ENCODE peak calls at places on chromosomes 11 and 22, in four cellular contexts. One of them, this sample, is unnamed.

GRCh38 chr11:36373040-36374010 is 77.2 kb downstream of the PRR5L start:
- DNase-seq in breast epithelium: no peak
- DNase-seq in HCT116: no peak
- DNase-seq in heart right ventricle: no peak
- DNase-seq in this sample: peak; percentile 54

GRCh38 chr11:64362339-64362738 is 3.4 kb downstream of the RPS6KA4 start:
- DNase-seq in HCT116: no peak
- DNase-seq in breast epithelium: no peak
- DNase-seq in heart right ventricle: no peak
- DNase-seq in this sample: no peak

GRCh38 chr22:41745968-41746367 is 46.7 kb downstream of the MEI1 start:
- DNase-seq in HCT116: no peak
- DNase-seq in heart right ventricle: no peak
- DNase-seq in breast epithelium: no peak
- DNase-seq in this sample: no peak

GRCh38 chr11:78647986-78648875 is 73.6 kb upstream of the NARS2 start:
- DNase-seq in heart right ventricle: no peak
- DNase-seq in breast epithelium: no peak
- DNase-seq in HCT116: no peak
- DNase-seq in this sample: no peak

GRCh38 chr11:102117472-102118113 is 7.3 kb downstream of the YAP1 start:
- DNase-seq in breast epithelium: no peak
- DNase-seq in heart right ventricle: no peak
- DNase-seq in HCT116: no peak
- DNase-seq in this sample: no peak

GRCh38 chr11:116812109-116812508 is 11.0 kb downstream of the APOA4 start:
- DNase-seq in breast epithelium: no peak
- DNase-seq in HCT116: no peak
- DNase-seq in heart right ventricle: no peak
- DNase-seq in this sample: no peak

GRCh38 chr11:130817608-130817944 is 98.7 kb downstream of the SNX19 start:
- DNase-seq in HCT116: no peak
- DNase-seq in heart right ventricle: no peak
- DNase-seq in breast epithelium: no peak
- DNase-seq in this sample: peak; percentile 75

GRCh38 chr22:24205438-24206189 is 24.3 kb downstream of the SUSD2 start:
- DNase-seq in heart right ventricle: no peak
- DNase-seq in breast epithelium: no peak
- DNase-seq in HCT116: no peak
- DNase-seq in this sample: no peak

GRCh38 chr11:12042215-12042676 is 33.8 kb upstream of the DKK3 start:
- DNase-seq in heart right ventricle: no peak
- DNase-seq in breast epithelium: no peak
- DNase-seq in HCT116: peak; percentile 44
- DNase-seq in this sample: peak; percentile 91

GRCh38 chr11:122724520-122724919 is 69.0 kb downstream of the UBASH3B start:
- DNase-seq in breast epithelium: no peak
- DNase-seq in HCT116: no peak
- DNase-seq in heart right ventricle: no peak
- DNase-seq in this sample: peak; percentile 63

GRCh38 chr11:21727102-21727501 is 465.8 kb upstream of the ANO5 start:
- DNase-seq in HCT116: no peak
- DNase-seq in breast epithelium: no peak
- DNase-seq in heart right ventricle: no peak
- DNase-seq in this sample: no peak

GRCh38 chr22:45484742-45485141 is 17.9 kb upstream of the FBLN1 start:
- DNase-seq in breast epithelium: no peak
- DNase-seq in heart right ventricle: no peak
- DNase-seq in HCT116: no peak
- DNase-seq in this sample: no peak

GRCh38 chr11:8221917-8222316 is 41.8 kb downstream of the LMO1 start:
- DNase-seq in HCT116: no peak
- DNase-seq in heart right ventricle: no peak
- DNase-seq in breast epithelium: no peak
- DNase-seq in this sample: no peak

GRCh38 chr22:38973289-38974169 is 8.6 kb upstream of the APOBEC3B start:
- DNase-seq in heart right ventricle: no peak
- DNase-seq in breast epithelium: no peak
- DNase-seq in HCT116: no peak
- DNase-seq in this sample: peak; percentile 37

GRCh38 chr11:5369793-5370192 is 13.8 kb upstream of the OR51M1 start:
- DNase-seq in HCT116: no peak
- DNase-seq in breast epithelium: no peak
- DNase-seq in heart right ventricle: no peak
- DNase-seq in this sample: peak; percentile 71

GRCh38 chr22:38442967-38443674 is 11.9 kb downstream of the KCNJ4 start:
- DNase-seq in breast epithelium: no peak
- DNase-seq in HCT116: no peak
- DNase-seq in heart right ventricle: peak; percentile 78
- DNase-seq in this sample: no peak

GRCh38 chr11:127003260-127003981 is 2.9 kb upstream of the KIRREL3 start:
- DNase-seq in heart right ventricle: no peak
- DNase-seq in HCT116: no peak
- DNase-seq in breast epithelium: no peak
- DNase-seq in this sample: peak; percentile 5

GRCh38 chr22:35299217-35299716 is 427 bp upstream of the TOM1 start:
- DNase-seq in breast epithelium: peak; percentile 40
- DNase-seq in HCT116: no peak
- DNase-seq in heart right ventricle: no peak
- DNase-seq in this sample: peak; percentile 28

GRCh38 chr11:19244084-19244483 is 3.3 kb upstream of the E2F8 start:
- DNase-seq in heart right ventricle: no peak
- DNase-seq in HCT116: no peak
- DNase-seq in breast epithelium: peak; percentile 29
- DNase-seq in this sample: peak; percentile 34

GRCh38 chr22:19607198-19608113 is 83.2 kb upstream of the CLDN5 start:
- DNase-seq in HCT116: no peak
- DNase-seq in breast epithelium: peak; percentile 80
- DNase-seq in heart right ventricle: peak; percentile 23
- DNase-seq in this sample: no peak

GRCh38 chr11:118785362-118785761 is 5.6 kb downstream of the DDX6 start:
- DNase-seq in HCT116: no peak
- DNase-seq in heart right ventricle: no peak
- DNase-seq in breast epithelium: no peak
- DNase-seq in this sample: peak; percentile 23

GRCh38 chr22:31179345-31179744 is 19.4 kb downstream of the RNF185 start:
- DNase-seq in breast epithelium: no peak
- DNase-seq in HCT116: no peak
- DNase-seq in heart right ventricle: no peak
- DNase-seq in this sample: peak; percentile 68

GRCh38 chr11:8593935-8594909 is at the start of gene STK33:
- DNase-seq in heart right ventricle: peak; percentile 49
- DNase-seq in breast epithelium: no peak
- DNase-seq in HCT116: peak; percentile 34
- DNase-seq in this sample: peak; percentile 53

GRCh38 chr11:122796128-122796717 is 42.1 kb upstream of the CRTAM start:
- DNase-seq in breast epithelium: no peak
- DNase-seq in heart right ventricle: peak; percentile 32
- DNase-seq in HCT116: no peak
- DNase-seq in this sample: no peak

GRCh38 chr11:68832476-68833176 is 9.1 kb downstream of the CPT1A start:
- DNase-seq in HCT116: no peak
- DNase-seq in breast epithelium: peak; percentile 57
- DNase-seq in heart right ventricle: no peak
- DNase-seq in this sample: no peak

GRCh38 chr11:46438211-46438610 is 46.6 kb upstream of the CHRM4 start:
- DNase-seq in heart right ventricle: no peak
- DNase-seq in HCT116: no peak
- DNase-seq in breast epithelium: no peak
- DNase-seq in this sample: no peak

GRCh38 chr11:27861706-27862430 is 161.6 kb upstream of the BDNF start:
- DNase-seq in heart right ventricle: no peak
- DNase-seq in HCT116: no peak
- DNase-seq in breast epithelium: no peak
- DNase-seq in this sample: peak; percentile 95

GRCh38 chr22:19109198-19110063 is 12.8 kb downstream of the DGCR2 start:
- DNase-seq in heart right ventricle: no peak
- DNase-seq in HCT116: no peak
- DNase-seq in breast epithelium: peak; percentile 62
- DNase-seq in this sample: peak; percentile 48

GRCh38 chr11:86896486-86896885 is 58.7 kb downstream of the FZD4 start:
- DNase-seq in breast epithelium: no peak
- DNase-seq in HCT116: no peak
- DNase-seq in heart right ventricle: no peak
- DNase-seq in this sample: peak; percentile 70

GRCh38 chr11:16959528-16960100 is 54.6 kb downstream of the PLEKHA7 start:
- DNase-seq in HCT116: no peak
- DNase-seq in heart right ventricle: no peak
- DNase-seq in breast epithelium: no peak
- DNase-seq in this sample: no peak

GRCh38 chr11:123580557-123581275 is 73.7 kb downstream of the SCN3B start:
- DNase-seq in heart right ventricle: peak; percentile 40
- DNase-seq in HCT116: peak; percentile 41
- DNase-seq in breast epithelium: peak; percentile 44
- DNase-seq in this sample: peak; percentile 26

GRCh38 chr11:71342951-71343827 is 90.8 kb upstream of the SHANK2 start:
- DNase-seq in HCT116: peak; percentile 40
- DNase-seq in breast epithelium: no peak
- DNase-seq in heart right ventricle: no peak
- DNase-seq in this sample: peak; percentile 12

GRCh38 chr22:40043086-40043485 is 48.3 kb downstream of the FAM83F start:
- DNase-seq in heart right ventricle: peak; percentile 25
- DNase-seq in breast epithelium: peak; percentile 85
- DNase-seq in HCT116: no peak
- DNase-seq in this sample: no peak

GRCh38 chr11:63445720-63446119 is 45.2 kb downstream of the PLAAT5 start:
- DNase-seq in HCT116: no peak
- DNase-seq in heart right ventricle: no peak
- DNase-seq in breast epithelium: no peak
- DNase-seq in this sample: peak; percentile 55

GRCh38 chr22:26656896-26657851 is at the start of gene MIAT:
- DNase-seq in breast epithelium: no peak
- DNase-seq in HCT116: no peak
- DNase-seq in heart right ventricle: no peak
- DNase-seq in this sample: peak; percentile 48

GRCh38 chr22:48501231-48501750 is 1326.4 kb downstream of the BRD1 start:
- DNase-seq in breast epithelium: no peak
- DNase-seq in HCT116: no peak
- DNase-seq in heart right ventricle: no peak
- DNase-seq in this sample: no peak

DNA sequence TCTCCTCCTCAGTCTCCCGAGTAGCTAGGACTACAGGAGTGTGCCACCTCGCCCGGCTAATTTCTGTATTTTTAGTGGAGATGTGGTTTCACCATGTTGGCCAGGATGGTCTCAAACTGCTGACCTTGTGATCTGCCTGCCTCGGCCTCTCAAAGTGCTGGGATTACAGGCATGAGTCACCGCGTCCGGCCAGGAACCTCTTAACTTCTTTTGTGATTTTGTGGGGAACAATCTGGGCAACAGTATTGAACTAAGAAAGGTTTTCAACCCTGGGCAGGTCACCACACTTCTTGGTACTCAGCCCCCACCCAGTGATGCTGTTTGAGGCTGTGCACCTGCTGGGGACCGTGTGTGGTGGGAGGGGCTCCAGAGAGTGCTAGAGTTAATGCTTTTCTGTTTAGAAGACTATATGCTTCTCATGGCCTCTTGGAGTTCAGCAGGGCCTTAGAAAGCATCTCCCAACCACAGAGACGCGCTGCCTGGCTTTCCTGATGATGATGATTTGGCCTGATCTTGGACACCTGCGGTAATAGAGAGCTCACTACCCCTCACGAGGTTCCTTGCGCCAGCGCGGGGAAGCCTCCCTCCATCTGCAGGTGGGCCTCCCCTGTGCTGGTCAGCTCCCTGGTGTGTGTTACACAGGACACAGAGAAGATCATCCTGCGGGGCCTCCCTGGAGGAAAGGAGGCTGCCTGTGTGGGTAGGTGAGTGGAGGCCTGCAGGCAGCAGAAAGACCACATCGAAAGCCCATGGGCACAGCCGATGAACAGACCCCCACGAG is 1.2 kb downstream of the DENND6B start:
- DNase-seq in heart right ventricle: no peak
- DNase-seq in HCT116: no peak
- DNase-seq in breast epithelium: no peak
- DNase-seq in this sample: no peak
- TF ChIP-seq CTCF in heart right ventricle: no peak
- TF ChIP-seq CTCF in HCT116: no peak
- TF ChIP-seq CTCF in breast epithelium: no peak
- TF ChIP-seq CTCF in this sample: no peak

DNA sequence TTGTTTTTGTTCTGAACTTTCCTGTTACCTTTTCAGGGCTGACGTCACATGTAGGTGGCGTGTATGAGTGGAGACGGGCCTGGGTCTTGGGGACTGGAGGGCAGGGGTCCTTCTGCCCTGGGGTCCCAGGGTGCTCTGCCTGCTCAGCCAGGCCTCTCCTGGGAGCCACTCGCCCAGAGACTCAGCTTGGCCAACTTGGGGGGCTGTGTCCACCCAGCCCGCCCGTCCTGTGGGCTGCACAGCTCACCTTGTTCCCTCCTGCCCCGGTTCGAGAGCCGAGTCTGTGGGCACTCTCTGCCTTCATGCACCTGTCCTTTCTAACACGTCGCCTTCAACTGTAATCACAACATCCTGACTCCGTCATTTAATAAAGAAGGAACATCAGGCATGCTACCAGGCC is 3.5 kb upstream of the TSSC4 start:
- DNase-seq in heart right ventricle: no peak
- DNase-seq in HCT116: no peak
- DNase-seq in breast epithelium: no peak
- DNase-seq in this sample: no peak
- H3K4me1 ChIP-seq in heart right ventricle: peaks cover 18% of the 10 kb centered on the region
- H3K4me1 ChIP-seq in HCT116: peaks cover 14% of the 10 kb centered on the region
- H3K4me1 ChIP-seq in breast epithelium: peaks cover 9% of the 10 kb centered on the region
- H3K4me1 ChIP-seq in this sample: peaks cover 13% of the 10 kb centered on the region

DNA sequence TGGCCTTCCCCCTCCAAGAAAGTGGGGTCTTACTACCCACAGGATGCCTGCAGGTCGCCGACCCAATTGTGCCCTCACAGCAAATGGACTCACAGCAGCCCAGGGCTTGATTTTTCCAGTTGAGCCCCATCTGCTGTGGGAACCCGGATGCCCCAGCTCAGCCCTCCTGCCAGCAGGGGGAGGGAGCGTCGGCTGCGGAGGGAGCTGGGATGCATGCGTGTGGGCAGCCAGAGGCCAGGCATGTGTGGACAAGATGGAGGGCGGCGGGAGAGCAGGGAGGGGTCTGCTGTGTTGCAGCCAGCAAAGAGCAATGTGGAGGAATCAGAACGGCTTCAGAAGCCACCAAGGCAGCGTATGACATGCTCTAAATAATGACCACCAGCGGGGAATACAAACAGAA is 41.0 kb upstream of the EIF3D start:
- DNase-seq in breast epithelium: no peak
- DNase-seq in HCT116: peak; percentile 33
- DNase-seq in heart right ventricle: no peak
- DNase-seq in this sample: peak; percentile 39
- TF ChIP-seq CTCF in breast epithelium: no peak
- TF ChIP-seq CTCF in HCT116: peak; percentile 64
- TF ChIP-seq CTCF in heart right ventricle: peak; percentile 11
- TF ChIP-seq CTCF in this sample: peak; percentile 51

GRCh38 chr11:115237578-115237977 is 266.6 kb downstream of the CADM1 start:
- DNase-seq in heart right ventricle: no peak
- DNase-seq in breast epithelium: no peak
- DNase-seq in HCT116: no peak
- DNase-seq in this sample: no peak
- H3K4me1 ChIP-seq in heart right ventricle: no peaks in the 10 kb centered on the region
- H3K4me1 ChIP-seq in breast epithelium: no peaks in the 10 kb centered on the region
- H3K4me1 ChIP-seq in HCT116: no peaks in the 10 kb centered on the region
- H3K4me1 ChIP-seq in this sample: no peaks in the 10 kb centered on the region